ENCODE peak calls at places on chromosomes 6 and 20, in four cellular contexts. H is tibial artery, P is GM23338, N is WERI-Rb-1. W is an unnamed sample.

GRCh38 chr6:113291751-113292445 is 565.2 kb upstream of the MARCKS start:
- DNase-seq in P (no peak), H (no peak), N (no peak), W (peak; percentile 29)

GRCh38 chr6:30768634-30769087 is 24.3 kb upstream of the IER3 start:
- DNase-seq in P (no peak), H (no peak), N (no peak), W (no peak)

GRCh38 chr6:39445667-39446066 is 123.2 kb upstream of the KCNK16 start:
- DNase-seq in P (no peak), H (no peak), N (no peak), W (no peak)

GRCh38 chr20:3576363-3576762 is 86.8 kb downstream of the GFRA4 start:
- DNase-seq in H (no peak), P (no peak), N (no peak), W (no peak)

GRCh38 chr20:48398506-48399449 is 429.0 kb downstream of the PREX1 start:
- DNase-seq in N (no peak), P (no peak), H (no peak), W (peak; percentile 90)

GRCh38 chr20:51955756-51956155 is 153.4 kb upstream of the SALL4 start:
- DNase-seq in N (no peak), H (no peak), P (no peak), W (no peak)

GRCh38 chr20:36082516-36082915 is 72.0 kb upstream of the EPB41L1 start:
- DNase-seq in P (no peak), N (no peak), H (no peak), W (no peak)

GRCh38 chr6:44107017-44107416 is 20.2 kb downstream of the MRPL14 start:
- DNase-seq in P (no peak), H (no peak), N (no peak), W (no peak)

GRCh38 chr20:57629976-57630525 is 9.8 kb upstream of the ZBP1 start:
- DNase-seq in P (no peak), N (no peak), H (no peak), W (no peak)

GRCh38 chr6:50087231-50087954 is 37.7 kb upstream of the DEFB112 start:
- DNase-seq in H (no peak), P (peak; percentile 36), N (no peak), W (peak; percentile 38)

GRCh38 chr20:3801846-3802245 is 5.7 kb downstream of the CDC25B start:
- DNase-seq in H (no peak), N (no peak), P (no peak), W (no peak)

GRCh38 chr6:128204621-128205020 is 303.8 kb upstream of the THEMIS start:
- DNase-seq in H (no peak), N (no peak), P (peak; percentile 35), W (peak; percentile 53)

GRCh38 chr6:111846511-111847409 is 26.5 kb downstream of the FYN start:
- DNase-seq in N (no peak), P (no peak), H (no peak), W (peak; percentile 66)

GRCh38 chr6:127347188-127347587 is 3.8 kb upstream of the ECHDC1 start:
- DNase-seq in H (no peak), P (no peak), N (no peak), W (no peak)

GRCh38 chr6:32184084-32184640 is at the start of gene AGER:
- DNase-seq in H (peak; percentile 62), N (no peak), P (no peak), W (no peak)

GRCh38 chr6:118896339-118897136 is 2.6 kb downstream of the ASF1A start:
- DNase-seq in H (no peak), P (peak; percentile 64), N (no peak), W (no peak)

GRCh38 chr20:59720013-59720412 is 115.7 kb downstream of the PHACTR3 start:
- DNase-seq in P (no peak), H (no peak), N (no peak), W (no peak)

GRCh38 chr20:10511166-10511506 is 76.0 kb downstream of the SLX4IP start:
- DNase-seq in N (peak; percentile 23), P (no peak), H (no peak), W (no peak)

GRCh38 chr6:77857421-77857820 is 204.6 kb downstream of the MEI4 start:
- DNase-seq in H (no peak), P (no peak), N (no peak), W (no peak)

GRCh38 chr6:169972736-169973135 is 221.3 kb downstream of the ERMARD start:
- DNase-seq in N (no peak), H (no peak), P (no peak), W (no peak)

GRCh38 chr20:3174442-3175263 is 1.3 kb upstream of the LZTS3 start:
- DNase-seq in H (no peak), N (peak; percentile 58), P (peak; percentile 86), W (peak; percentile 46)

GRCh38 chr20:4069741-4070140 is 54.4 kb upstream of the RNF24 start:
- DNase-seq in H (peak; percentile 80), P (no peak), N (no peak), W (no peak)

GRCh38 chr6:117906905-117907599 is at the start of gene SLC35F1:
- DNase-seq in P (peak; percentile 88), N (peak; percentile 80), H (no peak), W (peak; percentile 66)

GRCh38 chr6:158869604-158870417 is 50.6 kb upstream of the EZR start:
- DNase-seq in P (peak; percentile 97), H (peak; percentile 86), N (peak; percentile 95), W (peak; percentile 62)

GRCh38 chr6:26232950-26233607 is 131.9 kb upstream of the BTN3A2 start:
- DNase-seq in P (peak; percentile 58), N (no peak), H (no peak), W (no peak)

GRCh38 chr6:56752009-56752408 is 109.3 kb upstream of the DST start:
- DNase-seq in H (no peak), P (peak; percentile 64), N (no peak), W (no peak)

GRCh38 chr20:57560554-57561355 is at the start of gene PCK1:
- DNase-seq in N (no peak), H (peak; percentile 77), P (no peak), W (peak; percentile 55)

GRCh38 chr6:117270121-117270959 is 5.0 kb downstream of the VGLL2 start:
- DNase-seq in H (no peak), P (peak; percentile 79), N (peak; percentile 48), W (no peak)

DNA sequence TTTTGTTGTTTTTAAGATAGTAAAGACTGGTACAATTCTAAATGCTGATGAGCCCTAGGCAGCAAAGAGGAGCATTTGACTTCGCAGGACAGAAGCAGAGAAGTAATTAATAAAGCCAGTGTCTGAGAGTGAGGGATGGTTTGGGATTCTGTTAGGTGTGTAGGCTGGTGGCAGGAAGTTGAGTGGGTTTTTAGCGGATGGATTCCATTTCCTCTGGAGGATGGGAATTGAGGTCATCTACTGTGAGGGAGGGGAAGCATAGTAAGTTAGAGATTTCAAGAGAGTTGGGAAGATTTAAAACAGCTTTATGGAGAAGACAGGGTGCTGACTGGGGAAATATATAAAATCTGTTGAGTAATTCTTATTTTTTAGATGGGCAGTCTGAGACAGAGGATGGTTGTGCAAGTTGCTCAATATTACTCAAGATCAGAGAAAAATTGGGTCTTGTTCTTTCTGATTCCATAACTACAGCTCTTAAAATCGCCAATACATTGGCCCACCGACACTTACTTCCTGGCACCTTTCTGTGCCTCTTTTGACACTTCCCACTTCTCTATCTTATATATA is 48.8 kb downstream of the PRL start:
- DNase-seq in H (no peak), N (no peak), P (no peak), W (no peak)
- H3K36me3 ChIP-seq in H (no peaks in the 10 kb centered on the region), N (no peaks in the 10 kb centered on the region), P (no peaks in the 10 kb centered on the region), W (no peaks in the 10 kb centered on the region)

DNA sequence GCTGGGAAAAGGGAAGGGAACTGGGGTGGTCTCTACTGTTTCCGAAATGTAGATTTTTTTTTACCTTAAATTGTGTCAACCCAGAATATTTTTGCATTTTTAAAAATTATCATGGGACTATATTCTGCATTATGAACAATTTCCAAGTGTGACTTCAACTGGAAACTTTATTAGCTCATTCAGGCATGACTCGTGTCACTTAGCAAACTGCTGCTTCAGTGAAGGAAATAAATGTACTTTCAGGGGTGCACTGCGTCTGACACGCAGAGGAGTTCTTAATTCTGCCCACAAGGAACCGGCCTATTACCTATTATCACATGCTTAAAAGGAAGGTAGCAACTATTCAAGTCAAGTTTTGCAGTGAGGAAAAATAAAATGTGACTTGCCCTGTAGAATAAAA is 291.3 kb upstream of the PRDM1 start:
- DNase-seq in P (no peak), H (no peak), N (no peak), W (no peak)
- H3K27ac ChIP-seq in P (no peak overlapping the region), H (no peak overlapping the region), N (no peak overlapping the region), W (no peak overlapping the region)

DNA sequence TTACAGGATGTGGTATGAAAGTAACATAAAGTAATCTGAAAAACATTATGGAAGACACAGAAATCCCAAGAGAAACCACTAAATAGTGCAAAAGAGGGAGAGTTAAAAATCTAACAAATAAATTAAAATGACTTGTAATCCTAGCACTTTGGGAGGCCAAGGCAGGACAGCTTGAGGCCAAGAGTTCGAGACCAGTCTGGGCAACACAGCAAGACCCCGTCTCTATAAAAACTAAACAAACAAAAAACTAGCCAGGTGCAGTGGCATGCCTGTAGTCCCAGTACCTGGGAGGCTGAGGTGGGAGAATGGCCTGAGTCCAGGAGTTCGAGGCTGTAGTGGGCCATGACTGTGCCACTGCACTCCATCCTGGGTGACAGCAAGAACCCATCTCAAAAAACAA is 50.8 kb downstream of the FAM8A1 start:
- DNase-seq in N (no peak), H (no peak), P (no peak), W (no peak)
- H3K36me3 ChIP-seq in N (peaks cover 97% of the 10 kb centered on the region), H (peaks cover 28% of the 10 kb centered on the region), P (peaks cover 50% of the 10 kb centered on the region), W (peaks cover 44% of the 10 kb centered on the region)

GRCh38 chr20:37729909-37730308 is 36.1 kb downstream of the CTNNBL1 start:
- DNase-seq in P (no peak), H (no peak), N (no peak), W (no peak)
- H3K27ac ChIP-seq in P (no peak overlapping the region), H (no peak overlapping the region), N (no peak overlapping the region), W (no peak overlapping the region)

DNA sequence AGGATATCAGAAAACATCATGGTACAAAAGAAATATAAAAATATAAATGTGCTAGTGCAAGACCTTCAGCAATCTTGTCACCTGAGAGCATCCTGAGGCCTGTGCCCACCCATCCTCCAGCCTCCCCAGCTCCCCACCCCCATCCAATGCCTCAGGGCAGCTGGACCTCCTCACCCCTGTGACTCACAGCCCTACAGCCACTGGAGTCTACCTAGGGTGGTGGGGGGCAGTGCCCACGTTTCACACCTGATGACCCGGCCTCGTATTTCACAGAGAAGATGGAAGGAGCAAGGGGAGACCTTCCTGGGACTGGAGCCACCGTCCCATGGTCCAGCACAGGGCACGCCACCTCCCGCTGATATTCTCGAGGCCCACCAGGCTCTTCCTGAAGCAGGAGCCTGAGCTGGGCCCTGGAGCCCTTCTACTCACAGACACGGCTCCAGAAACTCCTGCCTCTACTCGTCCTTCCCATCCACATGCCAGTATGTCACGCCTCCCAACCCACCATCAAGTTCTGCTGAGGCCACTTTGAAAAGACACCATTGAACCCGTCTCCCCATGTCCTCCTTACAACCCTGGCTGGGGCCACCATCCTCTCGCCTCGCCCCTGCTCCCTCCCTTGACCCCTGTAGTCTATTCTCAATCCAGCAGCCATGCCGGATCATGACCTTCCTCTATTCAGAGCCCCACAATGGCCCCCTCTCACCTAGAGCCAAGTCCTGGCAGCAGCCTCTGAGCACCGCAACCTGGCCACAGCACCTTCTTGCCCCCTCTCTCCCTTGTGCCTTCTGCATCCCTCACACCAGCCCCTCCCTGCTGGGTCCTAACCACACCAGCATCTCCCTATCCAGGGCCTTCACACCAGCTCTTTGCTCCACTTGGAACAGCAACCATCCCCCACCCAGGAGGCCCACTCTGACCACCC is 13.3 kb downstream of the APMAP start:
- DNase-seq in P (no peak), H (no peak), N (no peak), W (no peak)
- H3K36me3 ChIP-seq in P (peaks cover 13% of the 10 kb centered on the region), H (peaks cover 53% of the 10 kb centered on the region), N (peaks cover 84% of the 10 kb centered on the region), W (peaks cover 68% of the 10 kb centered on the region)